ENCODE peak calls at places on chromosomes 4 and X, in nine cellular contexts. One of them, this sample, is unnamed.

GRCh38 chrX:97401154-97401553 is 517.4 kb downstream of the RPA4 start:
- DNase-seq in fibroblast of pulmonary artery: no peak
- DNase-seq in H9: no peak
- DNase-seq in GDM1: no peak
- DNase-seq in activated CD8-positive, alpha-beta memory T cell treated with anti-CD3 and anti-CD28 coated beads, Interleukin-2, amount 50 U/mL, for 48 hours: no peak
- DNase-seq in AG09319: no peak
- DNase-seq in GM04503: no peak
- DNase-seq in T-helper 1 cell: no peak
- DNase-seq in activated T-helper 1 cell treated with anti-CD3 and anti-CD28 coated beads, Interleukin-12 subunit alpha, Interleukin-12 subunit beta, Interleukin-2, Interleukin-4 antibody, amounts not matched to agents 30 ng/mL and 10 ng/mL and 1 ng/mL, durations not matched to agents 14 hours and 24 hours and 36 hours: no peak
- DNase-seq in this sample: no peak

GRCh38 chr4:1744552-1744951 is 23.2 kb downstream of the TACC3 start:
- DNase-seq in H9: no peak
- DNase-seq in activated T-helper 1 cell treated with anti-CD3 and anti-CD28 coated beads, Interleukin-12 subunit alpha, Interleukin-12 subunit beta, Interleukin-2, Interleukin-4 antibody, amounts not matched to agents 30 ng/mL and 10 ng/mL and 1 ng/mL, durations not matched to agents 14 hours and 24 hours and 36 hours: no peak
- DNase-seq in GDM1: no peak
- DNase-seq in fibroblast of pulmonary artery: no peak
- DNase-seq in AG09319: no peak
- DNase-seq in activated CD8-positive, alpha-beta memory T cell treated with anti-CD3 and anti-CD28 coated beads, Interleukin-2, amount 50 U/mL, for 48 hours: no peak
- DNase-seq in T-helper 1 cell: no peak
- DNase-seq in GM04503: no peak
- DNase-seq in this sample: no peak

GRCh38 chr4:1329408-1330371 is 17.3 kb upstream of the UVSSA start:
- DNase-seq in fibroblast of pulmonary artery: no peak
- DNase-seq in GM04503: no peak
- DNase-seq in activated CD8-positive, alpha-beta memory T cell treated with anti-CD3 and anti-CD28 coated beads, Interleukin-2, amount 50 U/mL, for 48 hours: no peak
- DNase-seq in T-helper 1 cell: peak
- DNase-seq in H9: no peak
- DNase-seq in GDM1: no peak
- DNase-seq in AG09319: no peak
- DNase-seq in activated T-helper 1 cell treated with anti-CD3 and anti-CD28 coated beads, Interleukin-12 subunit alpha, Interleukin-12 subunit beta, Interleukin-2, Interleukin-4 antibody, amounts not matched to agents 30 ng/mL and 10 ng/mL and 1 ng/mL, durations not matched to agents 14 hours and 24 hours and 36 hours: no peak
- DNase-seq in this sample: no peak

GRCh38 chr4:6422105-6422504 is 50.3 kb downstream of the PPP2R2C start:
- DNase-seq in activated T-helper 1 cell treated with anti-CD3 and anti-CD28 coated beads, Interleukin-12 subunit alpha, Interleukin-12 subunit beta, Interleukin-2, Interleukin-4 antibody, amounts not matched to agents 30 ng/mL and 10 ng/mL and 1 ng/mL, durations not matched to agents 14 hours and 24 hours and 36 hours: no peak
- DNase-seq in AG09319: no peak
- DNase-seq in GDM1: no peak
- DNase-seq in T-helper 1 cell: no peak
- DNase-seq in GM04503: no peak
- DNase-seq in activated CD8-positive, alpha-beta memory T cell treated with anti-CD3 and anti-CD28 coated beads, Interleukin-2, amount 50 U/mL, for 48 hours: no peak
- DNase-seq in fibroblast of pulmonary artery: no peak
- DNase-seq in H9: no peak
- DNase-seq in this sample: no peak

GRCh38 chr4:7595883-7596535 is 161.3 kb upstream of the PSAPL1 start:
- DNase-seq in GM04503: no peak
- DNase-seq in AG09319: no peak
- DNase-seq in GDM1: no peak
- DNase-seq in H9: no peak
- DNase-seq in T-helper 1 cell: no peak
- DNase-seq in activated CD8-positive, alpha-beta memory T cell treated with anti-CD3 and anti-CD28 coated beads, Interleukin-2, amount 50 U/mL, for 48 hours: no peak
- DNase-seq in fibroblast of pulmonary artery: no peak
- DNase-seq in activated T-helper 1 cell treated with anti-CD3 and anti-CD28 coated beads, Interleukin-12 subunit alpha, Interleukin-12 subunit beta, Interleukin-2, Interleukin-4 antibody, amounts not matched to agents 30 ng/mL and 10 ng/mL and 1 ng/mL, durations not matched to agents 14 hours and 24 hours and 36 hours: no peak
- DNase-seq in this sample: no peak

GRCh38 chrX:40996886-40997530 is 88.2 kb upstream of the USP9X start:
- DNase-seq in H9: peak
- DNase-seq in AG09319: peak
- DNase-seq in fibroblast of pulmonary artery: peak
- DNase-seq in GM04503: peak
- DNase-seq in GDM1: peak
- DNase-seq in activated CD8-positive, alpha-beta memory T cell treated with anti-CD3 and anti-CD28 coated beads, Interleukin-2, amount 50 U/mL, for 48 hours: no peak
- DNase-seq in activated T-helper 1 cell treated with anti-CD3 and anti-CD28 coated beads, Interleukin-12 subunit alpha, Interleukin-12 subunit beta, Interleukin-2, Interleukin-4 antibody, amounts not matched to agents 30 ng/mL and 10 ng/mL and 1 ng/mL, durations not matched to agents 14 hours and 24 hours and 36 hours: no peak
- DNase-seq in T-helper 1 cell: no peak
- DNase-seq in this sample: peak

GRCh38 chr4:125421547-125421946 is 106.8 kb downstream of the FAT4 start:
- DNase-seq in AG09319: no peak
- DNase-seq in T-helper 1 cell: no peak
- DNase-seq in activated T-helper 1 cell treated with anti-CD3 and anti-CD28 coated beads, Interleukin-12 subunit alpha, Interleukin-12 subunit beta, Interleukin-2, Interleukin-4 antibody, amounts not matched to agents 30 ng/mL and 10 ng/mL and 1 ng/mL, durations not matched to agents 14 hours and 24 hours and 36 hours: no peak
- DNase-seq in H9: no peak
- DNase-seq in GM04503: no peak
- DNase-seq in activated CD8-positive, alpha-beta memory T cell treated with anti-CD3 and anti-CD28 coated beads, Interleukin-2, amount 50 U/mL, for 48 hours: no peak
- DNase-seq in GDM1: no peak
- DNase-seq in fibroblast of pulmonary artery: peak
- DNase-seq in this sample: peak

GRCh38 chrX:41561045-41561444 is 113.9 kb downstream of the NYX start:
- DNase-seq in activated T-helper 1 cell treated with anti-CD3 and anti-CD28 coated beads, Interleukin-12 subunit alpha, Interleukin-12 subunit beta, Interleukin-2, Interleukin-4 antibody, amounts not matched to agents 30 ng/mL and 10 ng/mL and 1 ng/mL, durations not matched to agents 14 hours and 24 hours and 36 hours: peak
- DNase-seq in T-helper 1 cell: no peak
- DNase-seq in fibroblast of pulmonary artery: peak
- DNase-seq in AG09319: no peak
- DNase-seq in GDM1: no peak
- DNase-seq in activated CD8-positive, alpha-beta memory T cell treated with anti-CD3 and anti-CD28 coated beads, Interleukin-2, amount 50 U/mL, for 48 hours: no peak
- DNase-seq in H9: no peak
- DNase-seq in GM04503: peak
- DNase-seq in this sample: peak

GRCh38 chr4:74608151-74608949 is 163.4 kb downstream of the AREG start:
- DNase-seq in T-helper 1 cell: no peak
- DNase-seq in H9: no peak
- DNase-seq in fibroblast of pulmonary artery: peak
- DNase-seq in activated T-helper 1 cell treated with anti-CD3 and anti-CD28 coated beads, Interleukin-12 subunit alpha, Interleukin-12 subunit beta, Interleukin-2, Interleukin-4 antibody, amounts not matched to agents 30 ng/mL and 10 ng/mL and 1 ng/mL, durations not matched to agents 14 hours and 24 hours and 36 hours: no peak
- DNase-seq in activated CD8-positive, alpha-beta memory T cell treated with anti-CD3 and anti-CD28 coated beads, Interleukin-2, amount 50 U/mL, for 48 hours: no peak
- DNase-seq in GM04503: no peak
- DNase-seq in GDM1: no peak
- DNase-seq in AG09319: no peak
- DNase-seq in this sample: peak

GRCh38 chrX:119398974-119399771 is at the start of gene SLC25A43:
- DNase-seq in GDM1: peak
- DNase-seq in activated T-helper 1 cell treated with anti-CD3 and anti-CD28 coated beads, Interleukin-12 subunit alpha, Interleukin-12 subunit beta, Interleukin-2, Interleukin-4 antibody, amounts not matched to agents 30 ng/mL and 10 ng/mL and 1 ng/mL, durations not matched to agents 14 hours and 24 hours and 36 hours: peak
- DNase-seq in T-helper 1 cell: peak
- DNase-seq in activated CD8-positive, alpha-beta memory T cell treated with anti-CD3 and anti-CD28 coated beads, Interleukin-2, amount 50 U/mL, for 48 hours: peak
- DNase-seq in AG09319: no peak
- DNase-seq in fibroblast of pulmonary artery: peak
- DNase-seq in H9: peak
- DNase-seq in GM04503: no peak
- DNase-seq in this sample: peak

GRCh38 chr4:5553801-5554200 is 154.6 kb downstream of the EVC2 start:
- DNase-seq in activated T-helper 1 cell treated with anti-CD3 and anti-CD28 coated beads, Interleukin-12 subunit alpha, Interleukin-12 subunit beta, Interleukin-2, Interleukin-4 antibody, amounts not matched to agents 30 ng/mL and 10 ng/mL and 1 ng/mL, durations not matched to agents 14 hours and 24 hours and 36 hours: no peak
- DNase-seq in T-helper 1 cell: no peak
- DNase-seq in H9: no peak
- DNase-seq in GM04503: no peak
- DNase-seq in GDM1: no peak
- DNase-seq in AG09319: no peak
- DNase-seq in activated CD8-positive, alpha-beta memory T cell treated with anti-CD3 and anti-CD28 coated beads, Interleukin-2, amount 50 U/mL, for 48 hours: no peak
- DNase-seq in fibroblast of pulmonary artery: no peak
- DNase-seq in this sample: no peak

GRCh38 chr4:161990721-161991120 is 173.1 kb downstream of the FSTL5 start:
- DNase-seq in AG09319: no peak
- DNase-seq in fibroblast of pulmonary artery: no peak
- DNase-seq in T-helper 1 cell: no peak
- DNase-seq in GM04503: no peak
- DNase-seq in activated CD8-positive, alpha-beta memory T cell treated with anti-CD3 and anti-CD28 coated beads, Interleukin-2, amount 50 U/mL, for 48 hours: no peak
- DNase-seq in activated T-helper 1 cell treated with anti-CD3 and anti-CD28 coated beads, Interleukin-12 subunit alpha, Interleukin-12 subunit beta, Interleukin-2, Interleukin-4 antibody, amounts not matched to agents 30 ng/mL and 10 ng/mL and 1 ng/mL, durations not matched to agents 14 hours and 24 hours and 36 hours: no peak
- DNase-seq in H9: no peak
- DNase-seq in GDM1: no peak
- DNase-seq in this sample: no peak

GRCh38 chrX:38880460-38880859 is 79.2 kb downstream of the MID1IP1 start:
- DNase-seq in fibroblast of pulmonary artery: no peak
- DNase-seq in T-helper 1 cell: no peak
- DNase-seq in activated CD8-positive, alpha-beta memory T cell treated with anti-CD3 and anti-CD28 coated beads, Interleukin-2, amount 50 U/mL, for 48 hours: no peak
- DNase-seq in AG09319: no peak
- DNase-seq in GM04503: no peak
- DNase-seq in activated T-helper 1 cell treated with anti-CD3 and anti-CD28 coated beads, Interleukin-12 subunit alpha, Interleukin-12 subunit beta, Interleukin-2, Interleukin-4 antibody, amounts not matched to agents 30 ng/mL and 10 ng/mL and 1 ng/mL, durations not matched to agents 14 hours and 24 hours and 36 hours: no peak
- DNase-seq in GDM1: peak
- DNase-seq in H9: no peak
- DNase-seq in this sample: peak

GRCh38 chr4:20418865-20419451 is 167.3 kb downstream of the SLIT2 start:
- DNase-seq in AG09319: peak
- DNase-seq in H9: no peak
- DNase-seq in T-helper 1 cell: no peak
- DNase-seq in fibroblast of pulmonary artery: peak
- DNase-seq in GM04503: peak
- DNase-seq in activated T-helper 1 cell treated with anti-CD3 and anti-CD28 coated beads, Interleukin-12 subunit alpha, Interleukin-12 subunit beta, Interleukin-2, Interleukin-4 antibody, amounts not matched to agents 30 ng/mL and 10 ng/mL and 1 ng/mL, durations not matched to agents 14 hours and 24 hours and 36 hours: no peak
- DNase-seq in activated CD8-positive, alpha-beta memory T cell treated with anti-CD3 and anti-CD28 coated beads, Interleukin-2, amount 50 U/mL, for 48 hours: no peak
- DNase-seq in GDM1: no peak
- DNase-seq in this sample: peak

GRCh38 chrX:119981286-119982070 is 37.9 kb upstream of the NKAP start:
- DNase-seq in H9: peak
- DNase-seq in GM04503: no peak
- DNase-seq in fibroblast of pulmonary artery: peak
- DNase-seq in activated CD8-positive, alpha-beta memory T cell treated with anti-CD3 and anti-CD28 coated beads, Interleukin-2, amount 50 U/mL, for 48 hours: no peak
- DNase-seq in GDM1: no peak
- DNase-seq in AG09319: no peak
- DNase-seq in activated T-helper 1 cell treated with anti-CD3 and anti-CD28 coated beads, Interleukin-12 subunit alpha, Interleukin-12 subunit beta, Interleukin-2, Interleukin-4 antibody, amounts not matched to agents 30 ng/mL and 10 ng/mL and 1 ng/mL, durations not matched to agents 14 hours and 24 hours and 36 hours: no peak
- DNase-seq in T-helper 1 cell: no peak
- DNase-seq in this sample: peak

GRCh38 chrX:55919367-55920221 is 202.0 kb downstream of the RRAGB start:
- DNase-seq in GDM1: no peak
- DNase-seq in activated CD8-positive, alpha-beta memory T cell treated with anti-CD3 and anti-CD28 coated beads, Interleukin-2, amount 50 U/mL, for 48 hours: no peak
- DNase-seq in H9: peak
- DNase-seq in AG09319: no peak
- DNase-seq in fibroblast of pulmonary artery: no peak
- DNase-seq in T-helper 1 cell: no peak
- DNase-seq in activated T-helper 1 cell treated with anti-CD3 and anti-CD28 coated beads, Interleukin-12 subunit alpha, Interleukin-12 subunit beta, Interleukin-2, Interleukin-4 antibody, amounts not matched to agents 30 ng/mL and 10 ng/mL and 1 ng/mL, durations not matched to agents 14 hours and 24 hours and 36 hours: no peak
- DNase-seq in GM04503: no peak
- DNase-seq in this sample: no peak

GRCh38 chr4:180789929-180790328 is 1453.3 kb upstream of the TENM3 start:
- DNase-seq in T-helper 1 cell: no peak
- DNase-seq in fibroblast of pulmonary artery: no peak
- DNase-seq in H9: no peak
- DNase-seq in GM04503: no peak
- DNase-seq in AG09319: no peak
- DNase-seq in activated CD8-positive, alpha-beta memory T cell treated with anti-CD3 and anti-CD28 coated beads, Interleukin-2, amount 50 U/mL, for 48 hours: no peak
- DNase-seq in GDM1: no peak
- DNase-seq in activated T-helper 1 cell treated with anti-CD3 and anti-CD28 coated beads, Interleukin-12 subunit alpha, Interleukin-12 subunit beta, Interleukin-2, Interleukin-4 antibody, amounts not matched to agents 30 ng/mL and 10 ng/mL and 1 ng/mL, durations not matched to agents 14 hours and 24 hours and 36 hours: no peak
- DNase-seq in this sample: no peak

GRCh38 chrX:136899206-136899605 is 18.7 kb upstream of the RBMX start:
- DNase-seq in activated CD8-positive, alpha-beta memory T cell treated with anti-CD3 and anti-CD28 coated beads, Interleukin-2, amount 50 U/mL, for 48 hours: no peak
- DNase-seq in GM04503: no peak
- DNase-seq in H9: no peak
- DNase-seq in fibroblast of pulmonary artery: peak
- DNase-seq in T-helper 1 cell: no peak
- DNase-seq in GDM1: no peak
- DNase-seq in AG09319: no peak
- DNase-seq in activated T-helper 1 cell treated with anti-CD3 and anti-CD28 coated beads, Interleukin-12 subunit alpha, Interleukin-12 subunit beta, Interleukin-2, Interleukin-4 antibody, amounts not matched to agents 30 ng/mL and 10 ng/mL and 1 ng/mL, durations not matched to agents 14 hours and 24 hours and 36 hours: no peak
- DNase-seq in this sample: no peak

GRCh38 chr4:1990348-1990645 is 18.5 kb downstream of the NELFA start:
- DNase-seq in activated T-helper 1 cell treated with anti-CD3 and anti-CD28 coated beads, Interleukin-12 subunit alpha, Interleukin-12 subunit beta, Interleukin-2, Interleukin-4 antibody, amounts not matched to agents 30 ng/mL and 10 ng/mL and 1 ng/mL, durations not matched to agents 14 hours and 24 hours and 36 hours: no peak
- DNase-seq in T-helper 1 cell: no peak
- DNase-seq in GM04503: no peak
- DNase-seq in GDM1: no peak
- DNase-seq in fibroblast of pulmonary artery: no peak
- DNase-seq in H9: no peak
- DNase-seq in AG09319: no peak
- DNase-seq in activated CD8-positive, alpha-beta memory T cell treated with anti-CD3 and anti-CD28 coated beads, Interleukin-2, amount 50 U/mL, for 48 hours: peak
- DNase-seq in this sample: no peak

GRCh38 chr4:156347412-156348075 is 393.9 kb upstream of the CTSO start:
- DNase-seq in AG09319: no peak
- DNase-seq in activated CD8-positive, alpha-beta memory T cell treated with anti-CD3 and anti-CD28 coated beads, Interleukin-2, amount 50 U/mL, for 48 hours: no peak
- DNase-seq in GDM1: no peak
- DNase-seq in T-helper 1 cell: no peak
- DNase-seq in GM04503: no peak
- DNase-seq in fibroblast of pulmonary artery: peak
- DNase-seq in activated T-helper 1 cell treated with anti-CD3 and anti-CD28 coated beads, Interleukin-12 subunit alpha, Interleukin-12 subunit beta, Interleukin-2, Interleukin-4 antibody, amounts not matched to agents 30 ng/mL and 10 ng/mL and 1 ng/mL, durations not matched to agents 14 hours and 24 hours and 36 hours: no peak
- DNase-seq in H9: no peak
- DNase-seq in this sample: peak

GRCh38 chrX:68647156-68647957 is at the start of gene STARD8:
- DNase-seq in T-helper 1 cell: no peak
- DNase-seq in GDM1: no peak
- DNase-seq in fibroblast of pulmonary artery: peak
- DNase-seq in H9: peak
- DNase-seq in activated T-helper 1 cell treated with anti-CD3 and anti-CD28 coated beads, Interleukin-12 subunit alpha, Interleukin-12 subunit beta, Interleukin-2, Interleukin-4 antibody, amounts not matched to agents 30 ng/mL and 10 ng/mL and 1 ng/mL, durations not matched to agents 14 hours and 24 hours and 36 hours: no peak
- DNase-seq in AG09319: no peak
- DNase-seq in GM04503: no peak
- DNase-seq in activated CD8-positive, alpha-beta memory T cell treated with anti-CD3 and anti-CD28 coated beads, Interleukin-2, amount 50 U/mL, for 48 hours: no peak
- DNase-seq in this sample: peak

This sample was measured in iris pigment epithelial cell.